ENCODE peak calls at places on chromosome 18, in five cellular contexts. U is NCI-H345, M is non-pigmented ciliary epithelial cell, Y is brain microvascular endothelial cell, V is naive B cell. R is an unnamed sample.
A peak's percentile ranks its signal among the peaks of the same experiment; 100 is the strongest.

GRCh38 chr18:6557052-6557451 is 142.3 kb upstream of the L3MBTL4 start:
- DNase-seq in V (no peak), M (no peak), Y (no peak), U (no peak), R (no peak)

GRCh38 chr18:31506024-31506742 is 8.2 kb downstream of the DSG2 start:
- DNase-seq in U (no peak), Y (peak; percentile 27), M (no peak), V (no peak), R (no peak)

GRCh38 chr18:2293109-2293839 is 278.0 kb downstream of the METTL4 start:
- DNase-seq in V (no peak), Y (no peak), U (no peak), M (no peak), R (no peak)

GRCh38 chr18:8777846-8778245 is 72.5 kb downstream of the MTCL1 start:
- DNase-seq in V (no peak), Y (no peak), M (no peak), U (no peak), R (no peak)

GRCh38 chr18:72316497-72316896 is 227.6 kb downstream of the CBLN2 start:
- DNase-seq in M (no peak), U (no peak), V (no peak), Y (no peak), R (no peak)

GRCh38 chr18:36481201-36481657 is 183.7 kb downstream of the FHOD3 start:
- DNase-seq in M (no peak), U (no peak), V (no peak), Y (no peak), R (no peak)

GRCh38 chr18:23330423-23330822 is 122.7 kb upstream of the RIOK3 start:
- DNase-seq in Y (no peak), U (no peak), V (peak; percentile 64), M (no peak), R (no peak)

GRCh38 chr18:76491436-76491800 is 3.6 kb downstream of the ZNF516 start:
- DNase-seq in Y (peak; percentile 55), M (no peak), V (peak; percentile 57), U (peak; percentile 87), R (no peak)

GRCh38 chr18:35267161-35267651 is 22.8 kb downstream of the ZSCAN30 start:
- DNase-seq in U (peak; percentile 92), Y (peak; percentile 7), V (peak; percentile 70), M (no peak), R (peak; percentile 80)

GRCh38 chr18:12443631-12444030 is 35.9 kb downstream of the PRELID3A start:
- DNase-seq in Y (no peak), M (no peak), U (no peak), V (no peak), R (no peak)

GRCh38 chr18:35042389-35043066 is 1.3 kb downstream of the MAPRE2 start:
- DNase-seq in Y (no peak), U (no peak), M (no peak), V (peak; percentile 57), R (no peak)

R was measured in C1 segment of cervical spinal cord.